ENCODE peak calls at places on chromosomes 4 and X, in seven cellular contexts. One of them, this sample, is unnamed.

GRCh38 chrX:149641832-149642231 is 10.2 kb upstream of the TMEM185A start:
- DNase-seq in HFF-Myc: no peak
- DNase-seq in HCT116: no peak
- DNase-seq in fibroblast of the aortic adventitia: peak
- DNase-seq in mucosa of descending colon: no peak
- DNase-seq in neuronal stem cell: no peak
- DNase-seq in A549: no peak
- DNase-seq in this sample: no peak

GRCh38 chr4:140098481-140099132 is 55.4 kb downstream of the MAML3 start:
- DNase-seq in HFF-Myc: no peak
- DNase-seq in HCT116: peak
- DNase-seq in fibroblast of the aortic adventitia: peak
- DNase-seq in mucosa of descending colon: no peak
- DNase-seq in neuronal stem cell: no peak
- DNase-seq in A549: peak
- DNase-seq in this sample: peak

GRCh38 chrX:39196192-39197102 is 395.2 kb downstream of the MID1IP1 start:
- DNase-seq in HFF-Myc: peak
- DNase-seq in HCT116: peak
- DNase-seq in fibroblast of the aortic adventitia: peak
- DNase-seq in mucosa of descending colon: peak
- DNase-seq in neuronal stem cell: no peak
- DNase-seq in A549: no peak
- DNase-seq in this sample: no peak

GRCh38 chrX:102847362-102847761 is 89.7 kb upstream of the RAB40AL start:
- DNase-seq in HFF-Myc: no peak
- DNase-seq in HCT116: no peak
- DNase-seq in fibroblast of the aortic adventitia: no peak
- DNase-seq in mucosa of descending colon: no peak
- DNase-seq in neuronal stem cell: no peak
- DNase-seq in A549: no peak
- DNase-seq in this sample: no peak

GRCh38 chr4:38114435-38114834 is 154.2 kb downstream of the PTTG2 start:
- DNase-seq in HFF-Myc: no peak
- DNase-seq in HCT116: no peak
- DNase-seq in fibroblast of the aortic adventitia: peak
- DNase-seq in mucosa of descending colon: no peak
- DNase-seq in neuronal stem cell: peak
- DNase-seq in A549: no peak
- DNase-seq in this sample: peak

GRCh38 chr4:162011039-162011438 is 152.8 kb downstream of the FSTL5 start:
- DNase-seq in HFF-Myc: no peak
- DNase-seq in HCT116: no peak
- DNase-seq in fibroblast of the aortic adventitia: no peak
- DNase-seq in mucosa of descending colon: no peak
- DNase-seq in neuronal stem cell: no peak
- DNase-seq in A549: no peak
- DNase-seq in this sample: no peak

GRCh38 chr4:140567722-140568121 is 1.0 kb downstream of the UCP1 start:
- DNase-seq in HFF-Myc: no peak
- DNase-seq in HCT116: no peak
- DNase-seq in fibroblast of the aortic adventitia: peak
- DNase-seq in mucosa of descending colon: no peak
- DNase-seq in neuronal stem cell: peak
- DNase-seq in A549: no peak
- DNase-seq in this sample: peak

GRCh38 chrX:12804655-12805054 is 13.4 kb downstream of the PRPS2 start:
- DNase-seq in HFF-Myc: peak
- DNase-seq in HCT116: no peak
- DNase-seq in fibroblast of the aortic adventitia: no peak
- DNase-seq in mucosa of descending colon: peak
- DNase-seq in neuronal stem cell: no peak
- DNase-seq in A549: no peak
- DNase-seq in this sample: no peak

GRCh38 chr4:127141857-127142256 is 490.9 kb upstream of the INTU start:
- DNase-seq in HFF-Myc: no peak
- DNase-seq in HCT116: no peak
- DNase-seq in fibroblast of the aortic adventitia: peak
- DNase-seq in mucosa of descending colon: no peak
- DNase-seq in neuronal stem cell: no peak
- DNase-seq in A549: no peak
- DNase-seq in this sample: no peak

GRCh38 chrX:77788050-77788449 is 2.0 kb upstream of the ATRX start:
- DNase-seq in HFF-Myc: no peak
- DNase-seq in HCT116: peak
- DNase-seq in fibroblast of the aortic adventitia: peak
- DNase-seq in mucosa of descending colon: peak
- DNase-seq in neuronal stem cell: no peak
- DNase-seq in A549: peak
- DNase-seq in this sample: peak

GRCh38 chr4:38233727-38234478 is 273.7 kb downstream of the PTTG2 start:
- DNase-seq in HFF-Myc: no peak
- DNase-seq in HCT116: no peak
- DNase-seq in fibroblast of the aortic adventitia: no peak
- DNase-seq in mucosa of descending colon: peak
- DNase-seq in neuronal stem cell: no peak
- DNase-seq in A549: no peak
- DNase-seq in this sample: no peak

GRCh38 chr4:36244257-36245084 is at the start of gene ARAP2:
- DNase-seq in HFF-Myc: no peak
- DNase-seq in HCT116: peak
- DNase-seq in fibroblast of the aortic adventitia: no peak
- DNase-seq in mucosa of descending colon: peak
- DNase-seq in neuronal stem cell: peak
- DNase-seq in A549: peak
- DNase-seq in this sample: no peak

GRCh38 chrX:1452497-1453389 is at the start of gene ASMTL:
- DNase-seq in HFF-Myc: peak
- DNase-seq in HCT116: peak
- DNase-seq in fibroblast of the aortic adventitia: peak
- DNase-seq in mucosa of descending colon: peak
- DNase-seq in neuronal stem cell: peak
- DNase-seq in A549: peak
- DNase-seq in this sample: peak

GRCh38 chr4:23097251-23097650 is 404.5 kb downstream of the GBA3 start:
- DNase-seq in HFF-Myc: peak
- DNase-seq in HCT116: no peak
- DNase-seq in fibroblast of the aortic adventitia: peak
- DNase-seq in mucosa of descending colon: no peak
- DNase-seq in neuronal stem cell: no peak
- DNase-seq in A549: peak
- DNase-seq in this sample: no peak

GRCh38 chrX:132412208-132412607 is 76.6 kb downstream of the MBNL3 start:
- DNase-seq in HFF-Myc: no peak
- DNase-seq in HCT116: no peak
- DNase-seq in fibroblast of the aortic adventitia: no peak
- DNase-seq in mucosa of descending colon: no peak
- DNase-seq in neuronal stem cell: peak
- DNase-seq in A549: no peak
- DNase-seq in this sample: no peak

GRCh38 chr4:134708026-134708425 is 506.4 kb upstream of the PABPC4L start:
- DNase-seq in HFF-Myc: no peak
- DNase-seq in HCT116: no peak
- DNase-seq in fibroblast of the aortic adventitia: no peak
- DNase-seq in mucosa of descending colon: no peak
- DNase-seq in neuronal stem cell: no peak
- DNase-seq in A549: no peak
- DNase-seq in this sample: no peak

DNA sequence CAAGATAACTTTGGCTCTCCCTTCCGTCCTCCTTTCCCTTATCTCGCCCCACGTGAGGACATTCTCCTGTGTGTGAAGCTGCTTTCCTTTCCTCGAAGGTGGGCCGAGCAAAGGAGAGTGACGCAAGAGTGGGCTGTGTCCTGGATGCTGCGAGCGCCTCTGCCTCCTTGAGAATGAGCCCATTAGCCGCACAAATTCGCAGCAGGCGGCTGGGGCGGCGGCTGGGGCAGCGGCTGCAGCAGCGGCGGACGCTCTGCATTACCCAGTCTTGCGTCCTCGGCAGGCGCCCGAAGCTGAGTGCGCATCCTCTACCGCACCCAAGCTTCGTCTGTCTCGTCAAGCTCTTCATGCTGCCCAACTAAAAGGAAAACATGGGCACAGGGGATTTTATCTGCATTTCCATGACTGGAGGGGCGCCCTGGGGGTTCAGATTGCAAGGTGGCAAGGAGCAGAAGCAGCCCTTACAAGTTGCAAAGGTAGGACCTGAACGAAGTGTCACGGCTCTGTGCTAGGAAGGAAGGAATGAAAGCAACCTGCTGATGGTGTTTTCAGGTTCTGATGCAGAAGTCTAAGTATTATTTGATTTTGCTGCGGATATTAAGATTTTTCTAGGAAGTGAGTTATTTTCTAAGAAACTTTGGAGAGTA is at the start of gene SYNPO2:
- DNase-seq in HFF-Myc: no peak
- DNase-seq in HCT116: peak
- DNase-seq in fibroblast of the aortic adventitia: peak
- DNase-seq in mucosa of descending colon: peak
- DNase-seq in neuronal stem cell: peak
- DNase-seq in A549: peak
- DNase-seq in this sample: peak
- H3K4me3 ChIP-seq in HFF-Myc: peak
- H3K4me3 ChIP-seq in HCT116: peak
- H3K4me3 ChIP-seq in fibroblast of the aortic adventitia: peak
- H3K4me3 ChIP-seq in mucosa of descending colon: peak
- H3K4me3 ChIP-seq in neuronal stem cell: peak
- H3K4me3 ChIP-seq in A549: peak
- H3K4me3 ChIP-seq in this sample: peak

GRCh38 chr4:74097161-74097560 is 1.8 kb downstream of the CXCL2 start:
- DNase-seq in HFF-Myc: no peak
- DNase-seq in HCT116: no peak
- DNase-seq in fibroblast of the aortic adventitia: peak
- DNase-seq in mucosa of descending colon: no peak
- DNase-seq in neuronal stem cell: no peak
- DNase-seq in A549: no peak
- DNase-seq in this sample: peak

GRCh38 chr4:74096265-74096980 is 2.6 kb downstream of the CXCL2 start:
- DNase-seq in HFF-Myc: no peak
- DNase-seq in HCT116: no peak
- DNase-seq in fibroblast of the aortic adventitia: peak
- DNase-seq in mucosa of descending colon: no peak
- DNase-seq in neuronal stem cell: no peak
- DNase-seq in A549: peak
- DNase-seq in this sample: peak

GRCh38 chr4:74095886-74096264 is 3.1 kb downstream of the CXCL2 start:
- DNase-seq in HFF-Myc: no peak
- DNase-seq in HCT116: no peak
- DNase-seq in fibroblast of the aortic adventitia: peak
- DNase-seq in mucosa of descending colon: no peak
- DNase-seq in neuronal stem cell: no peak
- DNase-seq in A549: no peak
- DNase-seq in this sample: peak

GRCh38 chr4:74098628-74098995 is 383 bp downstream of the CXCL2 start:
- DNase-seq in HFF-Myc: no peak
- DNase-seq in HCT116: no peak
- DNase-seq in fibroblast of the aortic adventitia: peak
- DNase-seq in mucosa of descending colon: peak
- DNase-seq in neuronal stem cell: no peak
- DNase-seq in A549: no peak
- DNase-seq in this sample: peak

GRCh38 chr4:74097631-74098550 is 1.1 kb downstream of the CXCL2 start:
- DNase-seq in HFF-Myc: no peak
- DNase-seq in HCT116: no peak
- DNase-seq in fibroblast of the aortic adventitia: peak
- DNase-seq in mucosa of descending colon: peak
- DNase-seq in neuronal stem cell: no peak
- DNase-seq in A549: peak
- DNase-seq in this sample: peak
- H3K4me3 ChIP-seq in HFF-Myc: peak
- H3K4me3 ChIP-seq in HCT116: peak
- H3K4me3 ChIP-seq in fibroblast of the aortic adventitia: peak
- H3K4me3 ChIP-seq in mucosa of descending colon: no peak
- H3K4me3 ChIP-seq in neuronal stem cell: no peak
- H3K4me3 ChIP-seq in A549: peak
- H3K4me3 ChIP-seq in this sample: peak

GRCh38 chr4:25030283-25031076 is at the start of gene LGI2:
- DNase-seq in HFF-Myc: no peak
- DNase-seq in HCT116: no peak
- DNase-seq in fibroblast of the aortic adventitia: no peak
- DNase-seq in mucosa of descending colon: peak
- DNase-seq in neuronal stem cell: peak
- DNase-seq in A549: no peak
- DNase-seq in this sample: no peak
- H3K4me3 ChIP-seq in HFF-Myc: peak
- H3K4me3 ChIP-seq in HCT116: no peak
- H3K4me3 ChIP-seq in fibroblast of the aortic adventitia: peak
- H3K4me3 ChIP-seq in mucosa of descending colon: no peak
- H3K4me3 ChIP-seq in neuronal stem cell: peak
- H3K4me3 ChIP-seq in A549: peak
- H3K4me3 ChIP-seq in this sample: no peak

GRCh38 chr4:88352062-88352461 is 26.6 kb upstream of the HERC6 start:
- DNase-seq in HFF-Myc: peak
- DNase-seq in HCT116: no peak
- DNase-seq in fibroblast of the aortic adventitia: peak
- DNase-seq in mucosa of descending colon: no peak
- DNase-seq in neuronal stem cell: no peak
- DNase-seq in A549: peak
- DNase-seq in this sample: no peak
- H3K4me3 ChIP-seq in HFF-Myc: no peak
- H3K4me3 ChIP-seq in HCT116: no peak
- H3K4me3 ChIP-seq in fibroblast of the aortic adventitia: no peak
- H3K4me3 ChIP-seq in mucosa of descending colon: no peak
- H3K4me3 ChIP-seq in neuronal stem cell: no peak
- H3K4me3 ChIP-seq in A549: no peak
- H3K4me3 ChIP-seq in this sample: no peak